ENCODE peak calls at places on chromosomes 13 and 19, in five cellular contexts. U, I, R, N and G are unnamed samples.

GRCh38 chr19:35669566-35669965 is 3.2 kb downstream of the UPK1A start:
- DNase-seq in U (no peak), I (no peak), R (no peak), N (no peak), G (no peak)

GRCh38 chr19:39111593-39112199 is 13.9 kb upstream of the PAK4 start:
- DNase-seq in U (no peak), I (no peak), R (no peak), N (no peak), G (no peak)

GRCh38 chr13:107576430-107576829 is 638.9 kb downstream of the LIG4 start:
- DNase-seq in U (peak), I (no peak), R (no peak), N (no peak), G (no peak)

GRCh38 chr13:46571189-46571901 is 18.4 kb downstream of the LRCH1 start:
- DNase-seq in U (peak), I (no peak), R (peak), N (no peak), G (peak)

GRCh38 chr19:10288662-10289166 is 1.0 kb upstream of the ICAM5 start:
- DNase-seq in U (peak), I (peak), R (no peak), N (peak), G (no peak)

GRCh38 chr19:31586282-31586681 is 237.0 kb upstream of the TSHZ3 start:
- DNase-seq in U (peak), I (no peak), R (peak), N (no peak), G (peak)

GRCh38 chr19:5949792-5950305 is 28.1 kb downstream of the RANBP3 start:
- DNase-seq in U (no peak), I (no peak), R (no peak), N (no peak), G (no peak)

GRCh38 chr13:34156841-34157365 is 339.0 kb downstream of the RFC3 start:
- DNase-seq in U (peak), I (no peak), R (peak), N (no peak), G (peak)

GRCh38 chr19:29819986-29820385 is 8.2 kb downstream of the CCNE1 start:
- DNase-seq in U (no peak), I (no peak), R (no peak), N (no peak), G (no peak)

GRCh38 chr13:110561335-110562033 is at the start of gene RAB20:
- DNase-seq in U (peak), I (peak), R (peak), N (peak), G (peak)

GRCh38 chr19:45117167-45117594 is 24.2 kb downstream of the PPP1R37 start:
- DNase-seq in U (peak), I (peak), R (no peak), N (no peak), G (peak)

GRCh38 chr19:6250909-6251308 is 28.9 kb downstream of the MLLT1 start:
- DNase-seq in U (no peak), I (no peak), R (peak), N (no peak), G (no peak)

GRCh38 chr19:47243776-47244547 is 12.4 kb upstream of the CCDC9 start:
- DNase-seq in U (peak), I (peak), R (peak), N (peak), G (peak)

GRCh38 chr19:47243364-47243775 is 12.4 kb upstream of the BBC3 start:
- DNase-seq in U (no peak), I (no peak), R (no peak), N (no peak), G (peak)

GRCh38 chr19:47240561-47240960 is 9.6 kb upstream of the BBC3 start:
- DNase-seq in U (no peak), I (no peak), R (no peak), N (no peak), G (no peak)

GRCh38 chr19:47240996-47241918 is 10.3 kb upstream of the BBC3 start:
- DNase-seq in U (peak), I (peak), R (peak), N (peak), G (peak)

DNA sequence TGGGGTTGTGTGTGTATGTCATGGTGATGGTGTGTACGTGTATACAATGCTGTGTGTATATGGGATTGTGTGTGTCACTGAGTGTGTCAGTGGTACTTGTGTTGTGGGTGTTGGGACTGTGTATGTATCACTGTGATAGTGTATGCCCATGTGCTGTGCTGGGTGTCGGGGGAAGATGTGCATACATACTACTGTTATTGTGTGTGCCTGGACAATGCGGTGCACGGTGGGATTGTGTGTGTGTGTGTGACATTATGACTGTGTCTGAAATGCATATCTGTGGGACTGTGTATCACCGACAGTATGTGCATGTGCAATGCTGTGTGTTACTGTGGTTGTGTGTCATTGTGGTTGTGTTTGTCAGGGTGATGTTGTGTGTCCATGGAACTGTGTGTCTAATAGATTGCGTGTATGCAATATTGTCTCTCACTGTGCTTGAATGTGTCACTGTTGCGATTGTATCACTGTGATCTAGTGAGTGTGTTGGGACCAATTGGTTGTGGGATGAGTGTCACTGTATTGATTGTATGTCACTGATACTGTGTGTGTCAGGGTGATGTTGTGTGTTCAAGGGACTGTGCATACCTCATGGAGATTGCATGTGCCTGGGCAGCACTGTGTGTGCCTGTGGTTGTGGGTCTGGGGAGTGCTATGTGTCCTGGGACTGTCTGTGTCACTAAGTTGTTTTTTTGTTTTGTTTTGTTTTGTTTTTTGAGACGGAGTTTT is 11.1 kb upstream of the BBC3 start:
- DNase-seq in U (no peak), I (no peak), R (peak), N (no peak), G (peak)
- TF ChIP-seq EZH2 in U (no peak), I (no peak), R (no peak), N (no peak), G (no peak)

GRCh38 chr13:75762066-75762937 is 126.2 kb downstream of the LMO7 start:
- DNase-seq in U (peak), I (no peak), R (peak), N (no peak), G (no peak)

GRCh38 chr13:75761373-75761772 is 125.2 kb downstream of the LMO7 start:
- DNase-seq in U (peak), I (no peak), R (peak), N (no peak), G (no peak)

GRCh38 chr13:75759531-75759930 is 123.4 kb downstream of the LMO7 start:
- DNase-seq in U (no peak), I (no peak), R (no peak), N (no peak), G (no peak)

GRCh38 chr13:75762967-75763366 is 126.8 kb downstream of the LMO7 start:
- DNase-seq in U (no peak), I (no peak), R (no peak), N (no peak), G (no peak)

GRCh38 chr13:75760182-75760981 is 124.3 kb downstream of the LMO7 start:
- DNase-seq in U (peak), I (no peak), R (peak), N (no peak), G (peak)
- H3K4me3 ChIP-seq in U (no peak), I (no peak), R (peak), N (no peak), G (no peak)

GRCh38 chr13:109274188-109274821 is 512.1 kb downstream of the IRS2 start:
- DNase-seq in U (peak), I (peak), R (peak), N (peak), G (peak)

GRCh38 chr13:109275848-109276247 is 510.5 kb downstream of the IRS2 start:
- DNase-seq in U (peak), I (peak), R (no peak), N (peak), G (no peak)

GRCh38 chr13:109276261-109276660 is 510.1 kb downstream of the IRS2 start:
- DNase-seq in U (no peak), I (no peak), R (no peak), N (no peak), G (no peak)

GRCh38 chr13:109273326-109273751 is 513.0 kb downstream of the IRS2 start:
- DNase-seq in U (peak), I (no peak), R (peak), N (no peak), G (peak)

GRCh38 chr13:109275390-109275789 is 511.0 kb downstream of the IRS2 start:
- DNase-seq in U (no peak), I (peak), R (no peak), N (no peak), G (no peak)
- TF ChIP-seq EZH2 in U (no peak), I (no peak), R (no peak), N (no peak), G (no peak)

DNA sequence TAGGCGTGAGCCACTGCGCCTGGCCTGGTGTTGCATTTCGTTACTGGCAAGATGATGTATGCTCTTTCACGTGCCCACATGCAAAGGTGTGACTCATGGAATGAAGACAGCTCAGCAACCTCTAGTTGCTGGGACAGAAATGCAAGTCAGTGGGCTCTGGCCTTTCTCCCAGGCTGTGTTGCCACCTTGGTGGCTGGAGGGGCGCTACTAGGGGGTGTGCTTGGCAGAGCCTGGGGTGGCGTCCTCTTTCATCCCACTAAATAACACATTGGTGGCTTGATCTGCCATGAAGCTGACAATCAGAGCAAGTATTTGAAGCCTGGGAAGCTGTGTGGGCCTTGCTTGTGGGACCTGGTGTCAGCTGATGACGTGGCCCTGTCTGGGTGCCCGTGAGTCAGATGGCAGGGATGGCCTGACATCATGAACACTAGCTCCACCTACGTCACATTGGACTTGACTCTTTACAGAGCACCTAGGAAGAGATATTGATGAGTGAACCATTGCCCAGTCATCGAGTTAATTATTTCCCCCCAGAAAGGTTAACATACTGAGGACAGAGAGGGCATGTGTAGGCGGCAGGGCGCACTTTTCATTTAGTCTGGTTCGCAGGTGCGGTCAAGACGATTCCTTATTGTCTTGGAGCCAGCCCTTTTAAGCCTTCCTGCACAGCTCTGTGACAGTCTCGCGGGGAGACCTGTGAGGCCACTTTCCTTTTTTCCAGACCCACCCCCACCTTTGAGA is 154.2 kb downstream of the TM9SF2 start:
- DNase-seq in U (peak), I (peak), R (no peak), N (no peak), G (peak)
- H3K4me3 ChIP-seq in U (peak), I (no peak), R (no peak), N (no peak), G (no peak)

GRCh38 chr19:2361259-2362038 is 1.4 kb downstream of the TMPRSS9 start:
- DNase-seq in U (peak), I (no peak), R (no peak), N (no peak), G (no peak)

GRCh38 chr19:2358548-2359173 is 1.4 kb upstream of the TMPRSS9 start:
- DNase-seq in U (no peak), I (no peak), R (no peak), N (no peak), G (no peak)

GRCh38 chr19:2360876-2361232 is 789 bp downstream of the TMPRSS9 start:
- DNase-seq in U (no peak), I (no peak), R (no peak), N (no peak), G (no peak)

GRCh38 chr19:2362039-2362969 is 2.2 kb downstream of the TMPRSS9 start:
- DNase-seq in U (no peak), I (no peak), R (no peak), N (no peak), G (no peak)

DNA sequence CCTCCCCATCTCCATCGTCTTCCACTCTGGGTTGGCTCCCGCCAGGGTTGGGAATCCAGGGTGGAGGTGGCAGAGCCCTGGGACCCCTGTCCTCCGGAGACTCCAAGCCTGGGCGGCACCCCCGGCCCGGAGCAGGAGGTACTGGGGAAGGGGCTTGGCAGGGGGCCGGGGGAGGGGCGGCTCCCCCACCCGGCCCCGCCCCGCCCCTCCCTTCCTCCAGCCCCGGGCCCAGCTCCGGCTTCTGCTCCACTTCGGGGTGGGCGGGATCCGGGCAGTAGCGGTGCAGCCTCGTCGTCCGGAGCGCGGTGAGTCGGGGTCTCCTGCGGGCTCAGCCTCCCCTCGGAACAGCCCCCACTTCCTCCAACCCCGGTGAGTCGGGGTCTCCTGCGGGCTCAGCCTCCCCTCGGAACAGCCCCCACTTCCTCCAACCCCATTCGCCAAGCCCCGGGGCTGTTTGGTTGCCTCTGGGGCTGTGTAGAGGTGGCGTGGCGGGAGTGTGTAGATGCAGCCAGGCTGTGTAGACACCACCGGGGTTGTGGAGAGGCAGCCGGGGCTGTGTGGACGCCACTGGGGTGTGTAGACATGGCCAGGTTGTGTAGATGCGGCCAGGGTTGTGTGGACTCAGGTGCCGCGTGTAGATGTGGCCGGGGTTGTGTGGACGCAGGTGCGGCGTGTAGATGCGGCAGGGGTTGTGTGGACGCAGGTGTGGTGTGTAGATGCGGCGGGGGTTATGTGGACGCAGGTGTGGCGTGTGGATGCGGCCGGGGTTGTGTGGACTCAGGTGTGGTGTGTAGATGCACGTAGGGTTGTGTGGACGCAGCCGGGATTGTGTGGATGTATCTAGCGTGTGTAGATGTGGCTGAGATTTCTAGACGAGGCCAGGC is at the start of gene TMPRSS9:
- DNase-seq in U (no peak), I (peak), R (no peak), N (no peak), G (no peak)
- TF ChIP-seq EZH2 in U (no peak), I (peak), R (no peak), N (no peak), G (no peak)

DNA sequence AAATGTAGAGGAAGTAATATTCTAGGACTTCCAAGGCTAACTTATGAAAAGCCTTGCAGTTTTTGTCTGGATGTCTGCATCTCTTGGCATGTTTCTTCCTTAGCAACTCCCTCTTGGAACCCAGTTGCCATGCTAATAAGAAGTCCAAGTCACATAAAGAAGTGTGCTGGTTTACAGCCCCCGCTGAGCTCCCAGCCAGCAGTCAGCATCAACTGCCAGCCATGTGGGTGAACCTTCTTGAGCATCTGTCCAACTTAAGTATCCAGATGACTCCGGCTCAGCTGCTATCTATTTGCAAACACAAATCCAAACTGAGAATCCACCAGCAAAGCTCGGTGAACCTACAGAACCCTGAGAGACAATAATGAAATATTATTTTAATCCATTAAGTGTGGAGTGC is 4.9 kb upstream of the FBXL3 start:
- DNase-seq in U (no peak), I (no peak), R (no peak), N (no peak), G (no peak)
- H3K4me3 ChIP-seq in U (no peak), I (no peak), R (no peak), N (no peak), G (no peak)